ENCODE peak calls at places on chromosomes 7 and 10, in ten cellular contexts. H is body of pancreas; N is psoas muscle; R is heart left ventricle; Q is SJSA1; C is CD8-positive, alpha-beta T cell; V is brain microvascular endothelial cell; M is CD4-positive, CD25-positive, alpha-beta regulatory T cell; E is A549; A is GM23338. Y is an unnamed sample.

GRCh38 chr7:130374507-130374906 is 5.8 kb upstream of the CPA1 start:
- DNase-seq in H (no peak), N (no peak), R (no peak), Q (no peak), C (no peak), V (no peak), M (no peak), E (no peak), A (no peak), Y (no peak)

GRCh38 chr10:86282664-86283465 is 83.7 kb downstream of the GRID1 start:
- DNase-seq in H (no peak), N (no peak), R (no peak), Q (peak; percentile 25), C (no peak), V (no peak), M (no peak), E (no peak), A (no peak), Y (no peak)

GRCh38 chr7:30548762-30549344 is 44.2 kb upstream of the GGCT start:
- DNase-seq in H (peak; percentile 82), N (peak; percentile 51), R (peak; percentile 48), Q (peak; percentile 63), C (no peak), V (peak; percentile 70), M (peak; percentile 12), E (peak; percentile 69), A (peak; percentile 95), Y (no peak)

GRCh38 chr7:101814996-101815825 is 2.2 kb upstream of the CUX1 start:
- DNase-seq in H (peak; percentile 41), N (peak; percentile 42), R (peak; percentile 51), Q (no peak), C (peak; percentile 69), V (no peak), M (peak; percentile 41), E (peak; percentile 50), A (peak; percentile 65), Y (no peak)

GRCh38 chr7:69800495-69800894 is 202.2 kb downstream of the AUTS2 start:
- DNase-seq in H (peak; percentile 45), N (no peak), R (no peak), Q (no peak), C (no peak), V (no peak), M (no peak), E (peak; percentile 61), A (peak; percentile 35), Y (no peak)

GRCh38 chr10:87827681-87828080 is 9.7 kb upstream of the ATAD1 start:
- DNase-seq in H (no peak), N (no peak), R (no peak), Q (no peak), C (no peak), V (no peak), M (no peak), E (no peak), A (no peak), Y (no peak)

GRCh38 chr10:129949411-129950335 is 14.4 kb downstream of the EBF3 start:
- DNase-seq in H (peak; percentile 23), N (peak; percentile 68), R (peak; percentile 87), Q (no peak), C (no peak), V (no peak), M (no peak), E (no peak), A (peak; percentile 77), Y (no peak)

GRCh38 chr10:3803884-3804741 is 19.1 kb upstream of the KLF6 start:
- DNase-seq in H (no peak), N (no peak), R (no peak), Q (no peak), C (peak; percentile 86), V (no peak), M (peak; percentile 53), E (no peak), A (no peak), Y (no peak)

DNA sequence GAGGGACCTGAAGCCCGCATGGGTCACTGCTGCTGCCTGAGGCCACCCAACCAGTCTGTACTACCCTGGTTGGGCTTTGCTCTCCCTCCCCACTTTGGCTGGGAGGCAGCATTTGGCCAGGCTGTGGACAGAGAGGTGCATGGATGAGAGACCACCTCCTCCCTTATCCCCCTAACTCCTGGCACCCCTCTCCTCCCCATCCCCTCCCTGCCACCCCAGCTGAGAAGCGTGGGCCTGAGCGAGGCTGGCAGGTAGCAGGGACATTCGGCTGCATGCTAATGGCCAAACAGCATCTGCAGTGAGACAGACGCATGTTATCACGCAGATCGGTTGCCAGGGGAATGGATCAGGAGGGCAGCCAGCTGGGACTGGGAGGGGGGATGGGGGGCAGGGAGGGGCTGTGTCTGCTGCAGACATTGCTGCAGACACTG is 2.5 kb downstream of the TMEM130 start:
- DNase-seq in H (peak; percentile 37), N (no peak), R (no peak), Q (no peak), C (no peak), V (no peak), M (no peak), E (no peak), A (peak; percentile 37), Y (no peak)
- H3K27ac ChIP-seq in H (no peak overlapping the region), N (no peak overlapping the region), R (no peak overlapping the region), Q (no peak overlapping the region), C (no peak overlapping the region), V (no peak overlapping the region), M (no peak overlapping the region), E (no peak overlapping the region), A (peak overlapping the region; percentile 45), Y (no peak overlapping the region)

GRCh38 chr10:71806706-71807556 is 33.6 kb upstream of the VSIR start:
- DNase-seq in H (no peak), N (no peak), R (no peak), Q (peak; percentile 37), C (no peak), V (no peak), M (no peak), E (no peak), A (no peak), Y (no peak)

GRCh38 chr10:71802715-71803488 is 29.6 kb upstream of the VSIR start:
- DNase-seq in H (no peak), N (no peak), R (no peak), Q (peak; percentile 39), C (no peak), V (no peak), M (no peak), E (no peak), A (no peak), Y (no peak)

GRCh38 chr10:71804067-71804466 is 30.7 kb upstream of the VSIR start:
- DNase-seq in H (peak; percentile 51), N (no peak), R (no peak), Q (no peak), C (no peak), V (no peak), M (no peak), E (no peak), A (no peak), Y (no peak)

GRCh38 chr10:71807557-71808510 is 34.5 kb upstream of the VSIR start:
- DNase-seq in H (no peak), N (no peak), R (no peak), Q (peak; percentile 39), C (no peak), V (no peak), M (no peak), E (no peak), A (no peak), Y (no peak)

DNA sequence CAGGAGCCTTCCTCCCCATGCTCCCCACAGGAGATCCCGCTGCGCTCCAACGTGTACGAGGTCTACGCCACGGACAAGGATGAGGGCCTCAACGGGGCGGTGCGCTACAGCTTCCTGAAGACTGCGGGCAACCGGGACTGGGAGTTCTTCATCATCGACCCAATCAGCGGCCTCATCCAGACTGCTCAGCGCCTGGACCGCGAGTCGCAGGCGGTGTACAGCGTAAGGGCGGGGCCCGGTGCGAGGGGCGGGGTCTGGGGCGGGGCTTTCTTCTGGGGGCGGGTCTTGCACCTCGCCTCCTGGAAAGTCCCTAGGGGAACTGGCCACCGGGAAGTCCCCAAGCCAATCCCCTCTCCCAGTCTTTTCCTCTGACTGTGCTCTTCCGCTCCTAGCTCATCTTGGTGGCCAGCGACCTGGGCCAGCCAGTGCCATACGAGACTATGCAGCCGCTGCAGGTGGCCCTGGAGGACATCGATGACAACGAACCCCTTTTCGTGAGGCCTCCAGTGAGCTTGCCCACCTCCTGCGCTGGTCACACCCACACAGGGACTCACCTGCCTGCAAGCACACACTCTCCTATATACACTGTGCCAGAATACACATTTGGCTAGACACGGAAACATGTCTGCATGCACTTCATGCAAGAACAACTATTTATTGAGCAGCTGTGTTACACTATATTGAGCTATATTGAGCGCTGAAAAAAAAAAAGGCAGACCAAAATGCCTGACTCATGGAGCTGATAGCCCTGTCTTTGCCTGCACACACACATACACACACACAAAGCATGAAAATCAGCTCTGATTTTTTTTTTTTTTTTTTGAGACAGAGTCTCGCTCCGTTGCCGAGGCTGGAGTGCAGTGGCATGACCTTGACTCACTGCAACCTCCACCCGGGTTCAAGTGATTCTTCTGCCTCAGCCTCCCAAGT is 32.7 kb upstream of the VSIR start:
- DNase-seq in H (peak; percentile 61), N (no peak), R (peak; percentile 52), Q (no peak), C (no peak), V (peak; percentile 16), M (no peak), E (peak; percentile 22), A (peak; percentile 84), Y (no peak)
- H3K4me3 ChIP-seq in H (no peak overlapping the region), N (no peak overlapping the region), R (no peak overlapping the region), Q (no peak overlapping the region), C (no peak overlapping the region), V (no peak overlapping the region), M (no peak overlapping the region), E (no peak overlapping the region), A (peak overlapping the region; percentile 32), Y (no peak overlapping the region)

GRCh38 chr7:2886391-2886790 is 42.3 kb upstream of the GNA12 start:
- DNase-seq in H (no peak), N (no peak), R (no peak), Q (no peak), C (no peak), V (no peak), M (no peak), E (no peak), A (no peak), Y (no peak)
- H3K27ac ChIP-seq in H (no peak overlapping the region), N (no peak overlapping the region), R (no peak overlapping the region), Q (no peak overlapping the region), C (no peak overlapping the region), V (no peak overlapping the region), M (no peak overlapping the region), E (no peak overlapping the region), A (no peak overlapping the region), Y (no peak overlapping the region)

GRCh38 chr7:91082038-91082437 is 182.2 kb upstream of the FZD1 start:
- DNase-seq in H (no peak), N (no peak), R (no peak), Q (no peak), C (no peak), V (no peak), M (no peak), E (no peak), A (no peak), Y (no peak)

GRCh38 chr7:91079491-91079890 is 184.7 kb upstream of the FZD1 start:
- DNase-seq in H (no peak), N (no peak), R (no peak), Q (no peak), C (no peak), V (peak; percentile 22), M (no peak), E (no peak), A (no peak), Y (no peak)

GRCh38 chr7:91083855-91084644 is 180.2 kb upstream of the FZD1 start:
- DNase-seq in H (peak; percentile 28), N (no peak), R (peak; percentile 77), Q (no peak), C (no peak), V (no peak), M (no peak), E (no peak), A (no peak), Y (no peak)

GRCh38 chr7:91082854-91083495 is 181.3 kb upstream of the FZD1 start:
- DNase-seq in H (no peak), N (no peak), R (no peak), Q (no peak), C (no peak), V (no peak), M (no peak), E (peak; percentile 25), A (peak; percentile 45), Y (no peak)

DNA sequence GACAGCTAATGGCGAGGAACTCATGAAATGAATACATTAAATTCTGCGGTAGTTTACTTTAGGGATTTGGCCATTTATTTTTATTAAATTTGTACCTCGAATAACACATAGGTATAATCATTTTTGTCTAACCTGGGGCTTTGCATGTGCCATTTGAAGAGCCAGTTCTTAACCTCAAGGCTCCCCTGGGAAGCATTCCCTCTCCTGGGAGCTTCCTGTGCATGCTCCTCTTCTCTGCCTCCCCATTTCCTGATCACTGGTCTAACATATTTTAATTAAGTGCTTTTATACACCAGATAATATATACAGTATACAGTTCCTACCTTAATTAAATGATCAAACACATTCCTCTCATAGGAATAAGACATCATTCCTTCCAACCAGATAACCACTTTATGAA is 183.9 kb upstream of the FZD1 start:
- DNase-seq in H (no peak), N (no peak), R (no peak), Q (no peak), C (no peak), V (no peak), M (no peak), E (no peak), A (no peak), Y (no peak)
- H3K4me3 ChIP-seq in H (no peak overlapping the region), N (no peak overlapping the region), R (no peak overlapping the region), Q (no peak overlapping the region), C (no peak overlapping the region), V (no peak overlapping the region), M (no peak overlapping the region), E (no peak overlapping the region), A (no peak overlapping the region), Y (no peak overlapping the region)

Y was measured in thoracic aorta.